ENCODE peak calls at places on chromosomes 7 and 10, in ten cellular contexts. One of them, this sample, is unnamed.

GRCh38 chr7:20906791-20907190 is 120.1 kb upstream of the SP8 start:
- DNase-seq in stimulated activated CD8-positive, alpha-beta memory T cell treated with anti-CD3 and anti-CD28 coated beads, Interleukin-12 subunit alpha, Interleukin-12 subunit beta, amount 100 ng/mL, for 4 hours: no peak
- DNase-seq in CD8-positive, alpha-beta memory T cell: no peak
- DNase-seq in T-helper 1 cell: no peak
- DNase-seq in NCI-H460: no peak
- DNase-seq in T-helper 2 cell: no peak
- DNase-seq in effector CD4-positive, alpha-beta T cell: no peak
- DNase-seq in activated CD4-positive, alpha-beta T cell treated with anti-CD3 and anti-CD28 coated beads, Interleukin-2, amount 10 ng/mL, durations not matched to agents 7 days and 5 days: no peak
- DNase-seq in stimulated activated CD4-positive, alpha-beta T cell treated with anti-CD3 and anti-CD28 coated beads, Interleukin-15, amount 100 ng/mL, for 24 hours: no peak
- DNase-seq in fibroblast of lung: no peak
- DNase-seq in this sample: no peak

GRCh38 chr7:135670179-135670578 is 7.9 kb downstream of the STMP1 start:
- DNase-seq in stimulated activated CD8-positive, alpha-beta memory T cell treated with anti-CD3 and anti-CD28 coated beads, Interleukin-12 subunit alpha, Interleukin-12 subunit beta, amount 100 ng/mL, for 4 hours: no peak
- DNase-seq in CD8-positive, alpha-beta memory T cell: no peak
- DNase-seq in T-helper 1 cell: no peak
- DNase-seq in NCI-H460: no peak
- DNase-seq in T-helper 2 cell: no peak
- DNase-seq in effector CD4-positive, alpha-beta T cell: no peak
- DNase-seq in activated CD4-positive, alpha-beta T cell treated with anti-CD3 and anti-CD28 coated beads, Interleukin-2, amount 10 ng/mL, durations not matched to agents 7 days and 5 days: no peak
- DNase-seq in stimulated activated CD4-positive, alpha-beta T cell treated with anti-CD3 and anti-CD28 coated beads, Interleukin-15, amount 100 ng/mL, for 24 hours: no peak
- DNase-seq in fibroblast of lung: peak; percentile 67
- DNase-seq in this sample: no peak

GRCh38 chr10:95275726-95276366 is 15.0 kb downstream of the PDLIM1 start:
- DNase-seq in stimulated activated CD8-positive, alpha-beta memory T cell treated with anti-CD3 and anti-CD28 coated beads, Interleukin-12 subunit alpha, Interleukin-12 subunit beta, amount 100 ng/mL, for 4 hours: no peak
- DNase-seq in CD8-positive, alpha-beta memory T cell: no peak
- DNase-seq in T-helper 1 cell: no peak
- DNase-seq in NCI-H460: no peak
- DNase-seq in T-helper 2 cell: no peak
- DNase-seq in effector CD4-positive, alpha-beta T cell: no peak
- DNase-seq in activated CD4-positive, alpha-beta T cell treated with anti-CD3 and anti-CD28 coated beads, Interleukin-2, amount 10 ng/mL, durations not matched to agents 7 days and 5 days: no peak
- DNase-seq in stimulated activated CD4-positive, alpha-beta T cell treated with anti-CD3 and anti-CD28 coated beads, Interleukin-15, amount 100 ng/mL, for 24 hours: no peak
- DNase-seq in fibroblast of lung: peak; percentile 42
- DNase-seq in this sample: no peak

GRCh38 chr10:6267941-6268340 is 65.2 kb downstream of the PFKFB3 start:
- DNase-seq in stimulated activated CD8-positive, alpha-beta memory T cell treated with anti-CD3 and anti-CD28 coated beads, Interleukin-12 subunit alpha, Interleukin-12 subunit beta, amount 100 ng/mL, for 4 hours: no peak
- DNase-seq in CD8-positive, alpha-beta memory T cell: no peak
- DNase-seq in T-helper 1 cell: no peak
- DNase-seq in NCI-H460: no peak
- DNase-seq in T-helper 2 cell: no peak
- DNase-seq in effector CD4-positive, alpha-beta T cell: no peak
- DNase-seq in activated CD4-positive, alpha-beta T cell treated with anti-CD3 and anti-CD28 coated beads, Interleukin-2, amount 10 ng/mL, durations not matched to agents 7 days and 5 days: no peak
- DNase-seq in stimulated activated CD4-positive, alpha-beta T cell treated with anti-CD3 and anti-CD28 coated beads, Interleukin-15, amount 100 ng/mL, for 24 hours: no peak
- DNase-seq in fibroblast of lung: no peak
- DNase-seq in this sample: no peak

GRCh38 chr7:45259966-45260646 is 102.5 kb downstream of the RAMP3 start:
- DNase-seq in stimulated activated CD8-positive, alpha-beta memory T cell treated with anti-CD3 and anti-CD28 coated beads, Interleukin-12 subunit alpha, Interleukin-12 subunit beta, amount 100 ng/mL, for 4 hours: peak; percentile 19
- DNase-seq in CD8-positive, alpha-beta memory T cell: peak; percentile 67
- DNase-seq in T-helper 1 cell: peak; percentile 25
- DNase-seq in NCI-H460: peak; percentile 36
- DNase-seq in T-helper 2 cell: peak; percentile 67
- DNase-seq in effector CD4-positive, alpha-beta T cell: peak; percentile 57
- DNase-seq in activated CD4-positive, alpha-beta T cell treated with anti-CD3 and anti-CD28 coated beads, Interleukin-2, amount 10 ng/mL, durations not matched to agents 7 days and 5 days: peak; percentile 76
- DNase-seq in stimulated activated CD4-positive, alpha-beta T cell treated with anti-CD3 and anti-CD28 coated beads, Interleukin-15, amount 100 ng/mL, for 24 hours: peak; percentile 80
- DNase-seq in fibroblast of lung: peak; percentile 18
- DNase-seq in this sample: peak; percentile 54

GRCh38 chr10:80966326-80966986 is 428.8 kb downstream of the SH2D4B start:
- DNase-seq in stimulated activated CD8-positive, alpha-beta memory T cell treated with anti-CD3 and anti-CD28 coated beads, Interleukin-12 subunit alpha, Interleukin-12 subunit beta, amount 100 ng/mL, for 4 hours: no peak
- DNase-seq in CD8-positive, alpha-beta memory T cell: no peak
- DNase-seq in T-helper 1 cell: no peak
- DNase-seq in NCI-H460: no peak
- DNase-seq in T-helper 2 cell: no peak
- DNase-seq in effector CD4-positive, alpha-beta T cell: no peak
- DNase-seq in activated CD4-positive, alpha-beta T cell treated with anti-CD3 and anti-CD28 coated beads, Interleukin-2, amount 10 ng/mL, durations not matched to agents 7 days and 5 days: no peak
- DNase-seq in stimulated activated CD4-positive, alpha-beta T cell treated with anti-CD3 and anti-CD28 coated beads, Interleukin-15, amount 100 ng/mL, for 24 hours: no peak
- DNase-seq in fibroblast of lung: no peak
- DNase-seq in this sample: no peak

GRCh38 chr7:143258830-143259229 is 4.4 kb upstream of the GSTK1 start:
- DNase-seq in stimulated activated CD8-positive, alpha-beta memory T cell treated with anti-CD3 and anti-CD28 coated beads, Interleukin-12 subunit alpha, Interleukin-12 subunit beta, amount 100 ng/mL, for 4 hours: no peak
- DNase-seq in CD8-positive, alpha-beta memory T cell: no peak
- DNase-seq in T-helper 1 cell: no peak
- DNase-seq in NCI-H460: no peak
- DNase-seq in T-helper 2 cell: peak; percentile 89
- DNase-seq in effector CD4-positive, alpha-beta T cell: no peak
- DNase-seq in activated CD4-positive, alpha-beta T cell treated with anti-CD3 and anti-CD28 coated beads, Interleukin-2, amount 10 ng/mL, durations not matched to agents 7 days and 5 days: peak; percentile 43
- DNase-seq in stimulated activated CD4-positive, alpha-beta T cell treated with anti-CD3 and anti-CD28 coated beads, Interleukin-15, amount 100 ng/mL, for 24 hours: no peak
- DNase-seq in fibroblast of lung: no peak
- DNase-seq in this sample: no peak

GRCh38 chr10:79310217-79310865 is 36.9 kb upstream of the PPIF start:
- DNase-seq in stimulated activated CD8-positive, alpha-beta memory T cell treated with anti-CD3 and anti-CD28 coated beads, Interleukin-12 subunit alpha, Interleukin-12 subunit beta, amount 100 ng/mL, for 4 hours: no peak
- DNase-seq in CD8-positive, alpha-beta memory T cell: no peak
- DNase-seq in T-helper 1 cell: no peak
- DNase-seq in NCI-H460: no peak
- DNase-seq in T-helper 2 cell: no peak
- DNase-seq in effector CD4-positive, alpha-beta T cell: no peak
- DNase-seq in activated CD4-positive, alpha-beta T cell treated with anti-CD3 and anti-CD28 coated beads, Interleukin-2, amount 10 ng/mL, durations not matched to agents 7 days and 5 days: no peak
- DNase-seq in stimulated activated CD4-positive, alpha-beta T cell treated with anti-CD3 and anti-CD28 coated beads, Interleukin-15, amount 100 ng/mL, for 24 hours: no peak
- DNase-seq in fibroblast of lung: no peak
- DNase-seq in this sample: no peak

GRCh38 chr10:519055-519715 is 170.3 kb downstream of the DIP2C start:
- DNase-seq in stimulated activated CD8-positive, alpha-beta memory T cell treated with anti-CD3 and anti-CD28 coated beads, Interleukin-12 subunit alpha, Interleukin-12 subunit beta, amount 100 ng/mL, for 4 hours: no peak
- DNase-seq in CD8-positive, alpha-beta memory T cell: no peak
- DNase-seq in T-helper 1 cell: no peak
- DNase-seq in NCI-H460: no peak
- DNase-seq in T-helper 2 cell: no peak
- DNase-seq in effector CD4-positive, alpha-beta T cell: no peak
- DNase-seq in activated CD4-positive, alpha-beta T cell treated with anti-CD3 and anti-CD28 coated beads, Interleukin-2, amount 10 ng/mL, durations not matched to agents 7 days and 5 days: no peak
- DNase-seq in stimulated activated CD4-positive, alpha-beta T cell treated with anti-CD3 and anti-CD28 coated beads, Interleukin-15, amount 100 ng/mL, for 24 hours: no peak
- DNase-seq in fibroblast of lung: no peak
- DNase-seq in this sample: no peak

GRCh38 chr7:88358534-88358838 is 51.8 kb upstream of the STEAP4 start:
- DNase-seq in stimulated activated CD8-positive, alpha-beta memory T cell treated with anti-CD3 and anti-CD28 coated beads, Interleukin-12 subunit alpha, Interleukin-12 subunit beta, amount 100 ng/mL, for 4 hours: no peak
- DNase-seq in CD8-positive, alpha-beta memory T cell: no peak
- DNase-seq in T-helper 1 cell: no peak
- DNase-seq in NCI-H460: no peak
- DNase-seq in T-helper 2 cell: no peak
- DNase-seq in effector CD4-positive, alpha-beta T cell: no peak
- DNase-seq in activated CD4-positive, alpha-beta T cell treated with anti-CD3 and anti-CD28 coated beads, Interleukin-2, amount 10 ng/mL, durations not matched to agents 7 days and 5 days: no peak
- DNase-seq in stimulated activated CD4-positive, alpha-beta T cell treated with anti-CD3 and anti-CD28 coated beads, Interleukin-15, amount 100 ng/mL, for 24 hours: no peak
- DNase-seq in fibroblast of lung: no peak
- DNase-seq in this sample: no peak

GRCh38 chr10:44973323-44974081 is 5.1 kb downstream of the DEPP1 start:
- DNase-seq in stimulated activated CD8-positive, alpha-beta memory T cell treated with anti-CD3 and anti-CD28 coated beads, Interleukin-12 subunit alpha, Interleukin-12 subunit beta, amount 100 ng/mL, for 4 hours: no peak
- DNase-seq in CD8-positive, alpha-beta memory T cell: no peak
- DNase-seq in T-helper 1 cell: no peak
- DNase-seq in NCI-H460: no peak
- DNase-seq in T-helper 2 cell: no peak
- DNase-seq in effector CD4-positive, alpha-beta T cell: no peak
- DNase-seq in activated CD4-positive, alpha-beta T cell treated with anti-CD3 and anti-CD28 coated beads, Interleukin-2, amount 10 ng/mL, durations not matched to agents 7 days and 5 days: no peak
- DNase-seq in stimulated activated CD4-positive, alpha-beta T cell treated with anti-CD3 and anti-CD28 coated beads, Interleukin-15, amount 100 ng/mL, for 24 hours: no peak
- DNase-seq in fibroblast of lung: no peak
- DNase-seq in this sample: no peak

GRCh38 chr7:4239991-4240812 is 441.9 kb upstream of the FOXK1 start:
- DNase-seq in stimulated activated CD8-positive, alpha-beta memory T cell treated with anti-CD3 and anti-CD28 coated beads, Interleukin-12 subunit alpha, Interleukin-12 subunit beta, amount 100 ng/mL, for 4 hours: no peak
- DNase-seq in CD8-positive, alpha-beta memory T cell: no peak
- DNase-seq in T-helper 1 cell: no peak
- DNase-seq in NCI-H460: no peak
- DNase-seq in T-helper 2 cell: no peak
- DNase-seq in effector CD4-positive, alpha-beta T cell: no peak
- DNase-seq in activated CD4-positive, alpha-beta T cell treated with anti-CD3 and anti-CD28 coated beads, Interleukin-2, amount 10 ng/mL, durations not matched to agents 7 days and 5 days: no peak
- DNase-seq in stimulated activated CD4-positive, alpha-beta T cell treated with anti-CD3 and anti-CD28 coated beads, Interleukin-15, amount 100 ng/mL, for 24 hours: no peak
- DNase-seq in fibroblast of lung: no peak
- DNase-seq in this sample: no peak

GRCh38 chr10:129642427-129642826 is 175.4 kb downstream of the MGMT start:
- DNase-seq in stimulated activated CD8-positive, alpha-beta memory T cell treated with anti-CD3 and anti-CD28 coated beads, Interleukin-12 subunit alpha, Interleukin-12 subunit beta, amount 100 ng/mL, for 4 hours: no peak
- DNase-seq in CD8-positive, alpha-beta memory T cell: no peak
- DNase-seq in T-helper 1 cell: no peak
- DNase-seq in NCI-H460: no peak
- DNase-seq in T-helper 2 cell: no peak
- DNase-seq in effector CD4-positive, alpha-beta T cell: no peak
- DNase-seq in activated CD4-positive, alpha-beta T cell treated with anti-CD3 and anti-CD28 coated beads, Interleukin-2, amount 10 ng/mL, durations not matched to agents 7 days and 5 days: no peak
- DNase-seq in stimulated activated CD4-positive, alpha-beta T cell treated with anti-CD3 and anti-CD28 coated beads, Interleukin-15, amount 100 ng/mL, for 24 hours: no peak
- DNase-seq in fibroblast of lung: no peak
- DNase-seq in this sample: no peak

GRCh38 chr7:92835140-92835850 is 1.1 kb downstream of the CDK6 start:
- DNase-seq in stimulated activated CD8-positive, alpha-beta memory T cell treated with anti-CD3 and anti-CD28 coated beads, Interleukin-12 subunit alpha, Interleukin-12 subunit beta, amount 100 ng/mL, for 4 hours: peak; percentile 30
- DNase-seq in CD8-positive, alpha-beta memory T cell: peak; percentile 60
- DNase-seq in T-helper 1 cell: peak; percentile 11
- DNase-seq in NCI-H460: peak; percentile 29
- DNase-seq in T-helper 2 cell: peak; percentile 75
- DNase-seq in effector CD4-positive, alpha-beta T cell: peak; percentile 26
- DNase-seq in activated CD4-positive, alpha-beta T cell treated with anti-CD3 and anti-CD28 coated beads, Interleukin-2, amount 10 ng/mL, durations not matched to agents 7 days and 5 days: peak; percentile 60
- DNase-seq in stimulated activated CD4-positive, alpha-beta T cell treated with anti-CD3 and anti-CD28 coated beads, Interleukin-15, amount 100 ng/mL, for 24 hours: peak; percentile 66
- DNase-seq in fibroblast of lung: peak; percentile 68
- DNase-seq in this sample: peak; percentile 14

GRCh38 chr7:36289833-36290661 is 99.6 kb upstream of the ANLN start:
- DNase-seq in stimulated activated CD8-positive, alpha-beta memory T cell treated with anti-CD3 and anti-CD28 coated beads, Interleukin-12 subunit alpha, Interleukin-12 subunit beta, amount 100 ng/mL, for 4 hours: no peak
- DNase-seq in CD8-positive, alpha-beta memory T cell: no peak
- DNase-seq in T-helper 1 cell: no peak
- DNase-seq in NCI-H460: no peak
- DNase-seq in T-helper 2 cell: no peak
- DNase-seq in effector CD4-positive, alpha-beta T cell: no peak
- DNase-seq in activated CD4-positive, alpha-beta T cell treated with anti-CD3 and anti-CD28 coated beads, Interleukin-2, amount 10 ng/mL, durations not matched to agents 7 days and 5 days: no peak
- DNase-seq in stimulated activated CD4-positive, alpha-beta T cell treated with anti-CD3 and anti-CD28 coated beads, Interleukin-15, amount 100 ng/mL, for 24 hours: no peak
- DNase-seq in fibroblast of lung: no peak
- DNase-seq in this sample: no peak

GRCh38 chr7:125061776-125062397 is 132.3 kb upstream of the POT1 start:
- DNase-seq in stimulated activated CD8-positive, alpha-beta memory T cell treated with anti-CD3 and anti-CD28 coated beads, Interleukin-12 subunit alpha, Interleukin-12 subunit beta, amount 100 ng/mL, for 4 hours: no peak
- DNase-seq in CD8-positive, alpha-beta memory T cell: no peak
- DNase-seq in T-helper 1 cell: no peak
- DNase-seq in NCI-H460: peak; percentile 69
- DNase-seq in T-helper 2 cell: no peak
- DNase-seq in effector CD4-positive, alpha-beta T cell: no peak
- DNase-seq in activated CD4-positive, alpha-beta T cell treated with anti-CD3 and anti-CD28 coated beads, Interleukin-2, amount 10 ng/mL, durations not matched to agents 7 days and 5 days: no peak
- DNase-seq in stimulated activated CD4-positive, alpha-beta T cell treated with anti-CD3 and anti-CD28 coated beads, Interleukin-15, amount 100 ng/mL, for 24 hours: no peak
- DNase-seq in fibroblast of lung: peak; percentile 44
- DNase-seq in this sample: no peak

GRCh38 chr7:105618016-105618296 is 36.7 kb upstream of the EFCAB10 start:
- DNase-seq in stimulated activated CD8-positive, alpha-beta memory T cell treated with anti-CD3 and anti-CD28 coated beads, Interleukin-12 subunit alpha, Interleukin-12 subunit beta, amount 100 ng/mL, for 4 hours: no peak
- DNase-seq in CD8-positive, alpha-beta memory T cell: no peak
- DNase-seq in T-helper 1 cell: no peak
- DNase-seq in NCI-H460: no peak
- DNase-seq in T-helper 2 cell: no peak
- DNase-seq in effector CD4-positive, alpha-beta T cell: no peak
- DNase-seq in activated CD4-positive, alpha-beta T cell treated with anti-CD3 and anti-CD28 coated beads, Interleukin-2, amount 10 ng/mL, durations not matched to agents 7 days and 5 days: no peak
- DNase-seq in stimulated activated CD4-positive, alpha-beta T cell treated with anti-CD3 and anti-CD28 coated beads, Interleukin-15, amount 100 ng/mL, for 24 hours: no peak
- DNase-seq in fibroblast of lung: no peak
- DNase-seq in this sample: no peak

GRCh38 chr7:37323912-37324430 is 124.7 kb downstream of the ELMO1 start:
- DNase-seq in stimulated activated CD8-positive, alpha-beta memory T cell treated with anti-CD3 and anti-CD28 coated beads, Interleukin-12 subunit alpha, Interleukin-12 subunit beta, amount 100 ng/mL, for 4 hours: no peak
- DNase-seq in CD8-positive, alpha-beta memory T cell: no peak
- DNase-seq in T-helper 1 cell: no peak
- DNase-seq in NCI-H460: no peak
- DNase-seq in T-helper 2 cell: no peak
- DNase-seq in effector CD4-positive, alpha-beta T cell: no peak
- DNase-seq in activated CD4-positive, alpha-beta T cell treated with anti-CD3 and anti-CD28 coated beads, Interleukin-2, amount 10 ng/mL, durations not matched to agents 7 days and 5 days: no peak
- DNase-seq in stimulated activated CD4-positive, alpha-beta T cell treated with anti-CD3 and anti-CD28 coated beads, Interleukin-15, amount 100 ng/mL, for 24 hours: no peak
- DNase-seq in fibroblast of lung: no peak
- DNase-seq in this sample: no peak

GRCh38 chr7:5682889-5683670 is 98.4 kb downstream of the RNF216 start:
- DNase-seq in stimulated activated CD8-positive, alpha-beta memory T cell treated with anti-CD3 and anti-CD28 coated beads, Interleukin-12 subunit alpha, Interleukin-12 subunit beta, amount 100 ng/mL, for 4 hours: no peak
- DNase-seq in CD8-positive, alpha-beta memory T cell: no peak
- DNase-seq in T-helper 1 cell: no peak
- DNase-seq in NCI-H460: peak; percentile 12
- DNase-seq in T-helper 2 cell: peak; percentile 57
- DNase-seq in effector CD4-positive, alpha-beta T cell: no peak
- DNase-seq in activated CD4-positive, alpha-beta T cell treated with anti-CD3 and anti-CD28 coated beads, Interleukin-2, amount 10 ng/mL, durations not matched to agents 7 days and 5 days: peak; percentile 23
- DNase-seq in stimulated activated CD4-positive, alpha-beta T cell treated with anti-CD3 and anti-CD28 coated beads, Interleukin-15, amount 100 ng/mL, for 24 hours: no peak
- DNase-seq in fibroblast of lung: no peak
- DNase-seq in this sample: no peak

GRCh38 chr7:75596727-75597614 is 104.9 kb downstream of the SPDYE5 start:
- DNase-seq in stimulated activated CD8-positive, alpha-beta memory T cell treated with anti-CD3 and anti-CD28 coated beads, Interleukin-12 subunit alpha, Interleukin-12 subunit beta, amount 100 ng/mL, for 4 hours: no peak
- DNase-seq in CD8-positive, alpha-beta memory T cell: no peak
- DNase-seq in T-helper 1 cell: no peak
- DNase-seq in NCI-H460: no peak
- DNase-seq in T-helper 2 cell: peak; percentile 84
- DNase-seq in effector CD4-positive, alpha-beta T cell: no peak
- DNase-seq in activated CD4-positive, alpha-beta T cell treated with anti-CD3 and anti-CD28 coated beads, Interleukin-2, amount 10 ng/mL, durations not matched to agents 7 days and 5 days: no peak
- DNase-seq in stimulated activated CD4-positive, alpha-beta T cell treated with anti-CD3 and anti-CD28 coated beads, Interleukin-15, amount 100 ng/mL, for 24 hours: peak; percentile 43
- DNase-seq in fibroblast of lung: no peak
- DNase-seq in this sample: no peak

GRCh38 chr10:71757450-71757918 is 15.8 kb downstream of the VSIR start:
- DNase-seq in stimulated activated CD8-positive, alpha-beta memory T cell treated with anti-CD3 and anti-CD28 coated beads, Interleukin-12 subunit alpha, Interleukin-12 subunit beta, amount 100 ng/mL, for 4 hours: no peak
- DNase-seq in CD8-positive, alpha-beta memory T cell: peak; percentile 46
- DNase-seq in T-helper 1 cell: no peak
- DNase-seq in NCI-H460: no peak
- DNase-seq in T-helper 2 cell: no peak
- DNase-seq in effector CD4-positive, alpha-beta T cell: no peak
- DNase-seq in activated CD4-positive, alpha-beta T cell treated with anti-CD3 and anti-CD28 coated beads, Interleukin-2, amount 10 ng/mL, durations not matched to agents 7 days and 5 days: no peak
- DNase-seq in stimulated activated CD4-positive, alpha-beta T cell treated with anti-CD3 and anti-CD28 coated beads, Interleukin-15, amount 100 ng/mL, for 24 hours: no peak
- DNase-seq in fibroblast of lung: no peak
- DNase-seq in this sample: no peak

GRCh38 chr10:80751940-80752339 is 214.2 kb downstream of the SH2D4B start:
- DNase-seq in stimulated activated CD8-positive, alpha-beta memory T cell treated with anti-CD3 and anti-CD28 coated beads, Interleukin-12 subunit alpha, Interleukin-12 subunit beta, amount 100 ng/mL, for 4 hours: no peak
- DNase-seq in CD8-positive, alpha-beta memory T cell: no peak
- DNase-seq in T-helper 1 cell: no peak
- DNase-seq in NCI-H460: no peak
- DNase-seq in T-helper 2 cell: no peak
- DNase-seq in effector CD4-positive, alpha-beta T cell: no peak
- DNase-seq in activated CD4-positive, alpha-beta T cell treated with anti-CD3 and anti-CD28 coated beads, Interleukin-2, amount 10 ng/mL, durations not matched to agents 7 days and 5 days: no peak
- DNase-seq in stimulated activated CD4-positive, alpha-beta T cell treated with anti-CD3 and anti-CD28 coated beads, Interleukin-15, amount 100 ng/mL, for 24 hours: no peak
- DNase-seq in fibroblast of lung: no peak
- DNase-seq in this sample: no peak

GRCh38 chr10:132588301-132589013 is 50.9 kb downstream of the INPP5A start:
- DNase-seq in stimulated activated CD8-positive, alpha-beta memory T cell treated with anti-CD3 and anti-CD28 coated beads, Interleukin-12 subunit alpha, Interleukin-12 subunit beta, amount 100 ng/mL, for 4 hours: no peak
- DNase-seq in CD8-positive, alpha-beta memory T cell: no peak
- DNase-seq in T-helper 1 cell: no peak
- DNase-seq in NCI-H460: no peak
- DNase-seq in T-helper 2 cell: no peak
- DNase-seq in effector CD4-positive, alpha-beta T cell: no peak
- DNase-seq in activated CD4-positive, alpha-beta T cell treated with anti-CD3 and anti-CD28 coated beads, Interleukin-2, amount 10 ng/mL, durations not matched to agents 7 days and 5 days: peak; percentile 20
- DNase-seq in stimulated activated CD4-positive, alpha-beta T cell treated with anti-CD3 and anti-CD28 coated beads, Interleukin-15, amount 100 ng/mL, for 24 hours: peak; percentile 66
- DNase-seq in fibroblast of lung: no peak
- DNase-seq in this sample: peak; percentile 29

GRCh38 chr7:29946428-29947186 is 43.0 kb downstream of the SCRN1 start:
- DNase-seq in stimulated activated CD8-positive, alpha-beta memory T cell treated with anti-CD3 and anti-CD28 coated beads, Interleukin-12 subunit alpha, Interleukin-12 subunit beta, amount 100 ng/mL, for 4 hours: no peak
- DNase-seq in CD8-positive, alpha-beta memory T cell: no peak
- DNase-seq in T-helper 1 cell: no peak
- DNase-seq in NCI-H460: peak; percentile 12
- DNase-seq in T-helper 2 cell: no peak
- DNase-seq in effector CD4-positive, alpha-beta T cell: no peak
- DNase-seq in activated CD4-positive, alpha-beta T cell treated with anti-CD3 and anti-CD28 coated beads, Interleukin-2, amount 10 ng/mL, durations not matched to agents 7 days and 5 days: no peak
- DNase-seq in stimulated activated CD4-positive, alpha-beta T cell treated with anti-CD3 and anti-CD28 coated beads, Interleukin-15, amount 100 ng/mL, for 24 hours: no peak
- DNase-seq in fibroblast of lung: peak; percentile 44
- DNase-seq in this sample: no peak

GRCh38 chr7:156379242-156380070 is 261.1 kb upstream of the RNF32 start:
- DNase-seq in stimulated activated CD8-positive, alpha-beta memory T cell treated with anti-CD3 and anti-CD28 coated beads, Interleukin-12 subunit alpha, Interleukin-12 subunit beta, amount 100 ng/mL, for 4 hours: no peak
- DNase-seq in CD8-positive, alpha-beta memory T cell: no peak
- DNase-seq in T-helper 1 cell: no peak
- DNase-seq in NCI-H460: no peak
- DNase-seq in T-helper 2 cell: no peak
- DNase-seq in effector CD4-positive, alpha-beta T cell: no peak
- DNase-seq in activated CD4-positive, alpha-beta T cell treated with anti-CD3 and anti-CD28 coated beads, Interleukin-2, amount 10 ng/mL, durations not matched to agents 7 days and 5 days: no peak
- DNase-seq in stimulated activated CD4-positive, alpha-beta T cell treated with anti-CD3 and anti-CD28 coated beads, Interleukin-15, amount 100 ng/mL, for 24 hours: no peak
- DNase-seq in fibroblast of lung: no peak
- DNase-seq in this sample: no peak

GRCh38 chr10:24307696-24308476 is 98.9 kb downstream of the KIAA1217 start:
- DNase-seq in stimulated activated CD8-positive, alpha-beta memory T cell treated with anti-CD3 and anti-CD28 coated beads, Interleukin-12 subunit alpha, Interleukin-12 subunit beta, amount 100 ng/mL, for 4 hours: no peak
- DNase-seq in CD8-positive, alpha-beta memory T cell: no peak
- DNase-seq in T-helper 1 cell: no peak
- DNase-seq in NCI-H460: no peak
- DNase-seq in T-helper 2 cell: no peak
- DNase-seq in effector CD4-positive, alpha-beta T cell: no peak
- DNase-seq in activated CD4-positive, alpha-beta T cell treated with anti-CD3 and anti-CD28 coated beads, Interleukin-2, amount 10 ng/mL, durations not matched to agents 7 days and 5 days: no peak
- DNase-seq in stimulated activated CD4-positive, alpha-beta T cell treated with anti-CD3 and anti-CD28 coated beads, Interleukin-15, amount 100 ng/mL, for 24 hours: no peak
- DNase-seq in fibroblast of lung: no peak
- DNase-seq in this sample: no peak

GRCh38 chr7:122988333-122988732 is 7.2 kb downstream of the TAS2R16 start:
- DNase-seq in stimulated activated CD8-positive, alpha-beta memory T cell treated with anti-CD3 and anti-CD28 coated beads, Interleukin-12 subunit alpha, Interleukin-12 subunit beta, amount 100 ng/mL, for 4 hours: no peak
- DNase-seq in CD8-positive, alpha-beta memory T cell: no peak
- DNase-seq in T-helper 1 cell: no peak
- DNase-seq in NCI-H460: no peak
- DNase-seq in T-helper 2 cell: no peak
- DNase-seq in effector CD4-positive, alpha-beta T cell: no peak
- DNase-seq in activated CD4-positive, alpha-beta T cell treated with anti-CD3 and anti-CD28 coated beads, Interleukin-2, amount 10 ng/mL, durations not matched to agents 7 days and 5 days: no peak
- DNase-seq in stimulated activated CD4-positive, alpha-beta T cell treated with anti-CD3 and anti-CD28 coated beads, Interleukin-15, amount 100 ng/mL, for 24 hours: no peak
- DNase-seq in fibroblast of lung: no peak
- DNase-seq in this sample: no peak

GRCh38 chr10:113103131-113103830 is 153.2 kb downstream of the TCF7L2 start:
- DNase-seq in stimulated activated CD8-positive, alpha-beta memory T cell treated with anti-CD3 and anti-CD28 coated beads, Interleukin-12 subunit alpha, Interleukin-12 subunit beta, amount 100 ng/mL, for 4 hours: no peak
- DNase-seq in CD8-positive, alpha-beta memory T cell: no peak
- DNase-seq in T-helper 1 cell: no peak
- DNase-seq in NCI-H460: no peak
- DNase-seq in T-helper 2 cell: peak; percentile 34
- DNase-seq in effector CD4-positive, alpha-beta T cell: no peak
- DNase-seq in activated CD4-positive, alpha-beta T cell treated with anti-CD3 and anti-CD28 coated beads, Interleukin-2, amount 10 ng/mL, durations not matched to agents 7 days and 5 days: no peak
- DNase-seq in stimulated activated CD4-positive, alpha-beta T cell treated with anti-CD3 and anti-CD28 coated beads, Interleukin-15, amount 100 ng/mL, for 24 hours: no peak
- DNase-seq in fibroblast of lung: no peak
- DNase-seq in this sample: no peak

This sample was measured in CD8-positive, alpha-beta T cell.